ENCODE peak calls at places on chromosomes 7 and 10, in seven cellular contexts. A is left ventricle myocardium inferior, B is cardiac fibroblast, Y is fibroblast of villous mesenchyme, N is head of caudate nucleus, G is fibroblast of mammary gland, R is amygdala. W is an unnamed sample.

GRCh38 chr7:151179287-151179860 is 7.7 kb downstream of the ASB10 start:
- DNase-seq in N (no peak), A (no peak), R (no peak), G (no peak), B (no peak), Y (no peak), W (no peak)

GRCh38 chr10:69936091-69936490 is 116.6 kb upstream of the MACROH2A2 start:
- DNase-seq in A (no peak), R (no peak), Y (no peak), N (peak), G (no peak), B (no peak), W (no peak)

GRCh38 chr10:52551036-52551435 is 221.5 kb downstream of the MBL2 start:
- DNase-seq in Y (peak), G (no peak), N (no peak), R (no peak), B (peak), A (no peak), W (no peak)

GRCh38 chr7:108246227-108246837 is 116.2 kb upstream of the LAMB4 start:
- DNase-seq in R (no peak), A (no peak), G (peak), B (peak), N (no peak), Y (peak), W (peak)

GRCh38 chr7:25858200-25858561 is 293.8 kb upstream of the NFE2L3 start:
- DNase-seq in G (no peak), N (no peak), A (no peak), B (no peak), R (no peak), Y (no peak), W (no peak)

GRCh38 chr10:66455304-66455703 is 470.5 kb upstream of the LRRTM3 start:
- DNase-seq in B (no peak), G (no peak), N (no peak), Y (no peak), A (no peak), R (no peak), W (no peak)

GRCh38 chr7:101948650-101949049 is 131.2 kb downstream of the CUX1 start:
- DNase-seq in R (no peak), B (no peak), N (no peak), A (no peak), Y (no peak), G (no peak), W (no peak)

GRCh38 chr7:159144756-159145543 is at the start of gene VIPR2:
- DNase-seq in N (no peak), A (peak), G (no peak), B (no peak), R (no peak), Y (no peak), W (no peak)

GRCh38 chr10:25349520-25349919 is 174.7 kb downstream of the GPR158 start:
- DNase-seq in A (no peak), G (no peak), R (no peak), N (no peak), Y (no peak), B (no peak), W (no peak)

GRCh38 chr10:13784067-13784466 is 197.3 kb downstream of the PRPF18 start:
- DNase-seq in N (no peak), Y (no peak), B (peak), R (no peak), A (no peak), G (no peak), W (peak)

GRCh38 chr10:110618206-110618605 is 25.9 kb upstream of the RBM20 start:
- DNase-seq in N (no peak), G (no peak), A (no peak), R (no peak), B (no peak), Y (no peak), W (no peak)

GRCh38 chr10:35928017-35928619 is 286.0 kb upstream of the FZD8 start:
- DNase-seq in B (no peak), N (no peak), A (no peak), R (no peak), G (no peak), Y (no peak), W (peak)

GRCh38 chr7:135328053-135328452 is 94.4 kb downstream of the STRA8 start:
- DNase-seq in B (no peak), G (no peak), Y (no peak), R (no peak), N (no peak), A (no peak), W (no peak)

GRCh38 chr10:100008708-100009282 is 952 bp downstream of the DNMBP start:
- DNase-seq in G (peak), B (no peak), N (no peak), R (no peak), A (no peak), Y (peak), W (peak)

GRCh38 chr7:47332213-47332612 is 249.7 kb downstream of the TNS3 start:
- DNase-seq in B (no peak), N (no peak), R (no peak), G (no peak), Y (no peak), A (no peak), W (no peak)

GRCh38 chr7:28804990-28805389 is 153.1 kb downstream of the TRIL start:
- DNase-seq in A (no peak), N (no peak), R (no peak), Y (peak), G (peak), B (peak), W (no peak)

GRCh38 chr7:15860264-15860949 is 173.9 kb upstream of the MEOX2 start:
- DNase-seq in A (no peak), B (no peak), Y (no peak), N (no peak), G (no peak), R (no peak), W (no peak)

GRCh38 chr7:158777793-158778192 is 51.5 kb downstream of the ESYT2 start:
- DNase-seq in G (no peak), A (no peak), R (no peak), N (no peak), B (no peak), Y (no peak), W (no peak)

GRCh38 chr10:93074597-93075368 is 1.1 kb downstream of the CYP26A1 start:
- DNase-seq in G (no peak), R (no peak), B (no peak), Y (no peak), N (no peak), A (no peak), W (no peak)